ENCODE peak calls at places on chromosomes 16 and 17, in four cellular contexts. L is H1, F is IMR-90, J is neuronal stem cell. T is an unnamed sample.

GRCh38 chr16:89363621-89364393 is 126.6 kb downstream of the ANKRD11 start:
- DNase-seq in F (peak), J (no peak), L (no peak), T (peak)

GRCh38 chr16:83606486-83607030 is 201.2 kb upstream of the HSBP1 start:
- DNase-seq in F (no peak), J (no peak), L (peak), T (no peak)

GRCh38 chr17:57622886-57623433 is 122.1 kb downstream of the CCDC182 start:
- DNase-seq in L (no peak), F (peak), J (no peak), T (peak)

GRCh38 chr16:68636064-68636551 is 9.0 kb upstream of the CDH3 start:
- DNase-seq in L (no peak), J (no peak), F (no peak), T (no peak)

GRCh38 chr16:65937455-65937854 is 429.0 kb upstream of the CDH5 start:
- DNase-seq in L (no peak), F (no peak), J (no peak), T (no peak)

GRCh38 chr16:11356573-11357331 is 11.5 kb downstream of the RMI2 start:
- DNase-seq in J (peak), F (peak), L (peak), T (peak)

GRCh38 chr17:4411201-4411600 is 22.5 kb upstream of the SPNS3 start:
- DNase-seq in J (no peak), F (no peak), L (no peak), T (no peak)

GRCh38 chr17:13016881-13017622 is 775 bp downstream of the ELAC2 start:
- DNase-seq in J (no peak), L (no peak), F (peak), T (peak)

GRCh38 chr17:44539664-44540063 is 17.6 kb upstream of the FZD2 start:
- DNase-seq in J (peak), L (peak), F (no peak), T (no peak)
- H3K4me2 ChIP-seq in J (peak), L (peak), F (no peak), T (no peak)

GRCh38 chr17:49580981-49581644 is 5.4 kb downstream of the NXPH3 start:
- DNase-seq in J (no peak), L (no peak), F (no peak), T (no peak)

GRCh38 chr17:49581645-49581992 is 5.9 kb downstream of the NXPH3 start:
- DNase-seq in J (no peak), L (no peak), F (no peak), T (no peak)

GRCh38 chr17:49583226-49583625 is 7.6 kb downstream of the NXPH3 start:
- DNase-seq in F (no peak), L (no peak), J (no peak), T (no peak)

GRCh38 chr17:49582789-49583188 is 7.1 kb downstream of the NXPH3 start:
- DNase-seq in F (peak), L (no peak), J (no peak), T (no peak)

DNA sequence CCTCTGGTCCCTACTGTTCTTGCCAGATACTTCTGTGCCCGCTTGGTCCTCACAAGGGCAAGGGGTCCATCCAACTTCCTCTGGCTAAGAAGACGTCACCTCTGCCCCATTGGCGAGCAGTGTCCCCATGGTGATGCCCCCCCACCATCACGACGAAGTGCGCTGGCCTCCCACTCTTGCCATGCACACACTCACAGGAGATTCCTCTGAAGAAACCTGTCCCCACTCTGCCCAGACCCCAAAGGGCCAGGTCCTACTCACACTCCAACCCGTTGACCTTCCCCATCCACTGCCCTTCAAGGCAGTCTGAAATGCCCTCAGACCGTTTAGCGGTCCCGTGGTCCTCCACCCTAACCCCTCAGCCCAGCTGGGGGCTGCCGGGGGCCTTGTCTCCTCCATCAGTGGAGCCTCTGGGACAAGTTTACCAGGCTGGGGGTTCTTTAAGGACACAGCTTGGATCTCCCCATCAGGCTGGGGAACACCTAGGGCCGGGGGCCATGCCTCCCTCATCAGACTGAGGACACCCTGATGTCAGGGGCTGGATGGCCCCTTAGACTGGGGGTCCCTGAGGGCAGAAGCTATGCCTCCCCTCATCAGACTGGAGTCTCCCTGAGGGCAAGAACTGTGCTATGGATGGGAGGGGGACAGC is 6.5 kb downstream of the NXPH3 start:
- DNase-seq in J (no peak), F (no peak), L (no peak), T (no peak)
- H3K27ac ChIP-seq in J (no peak), F (no peak), L (no peak), T (no peak)

GRCh38 chr17:62716834-62717588 is 89.5 kb downstream of the MRC2 start:
- DNase-seq in F (no peak), L (no peak), J (no peak), T (no peak)

GRCh38 chr17:62717589-62718342 is 90.3 kb downstream of the MRC2 start:
- DNase-seq in J (no peak), L (no peak), F (no peak), T (no peak)

GRCh38 chr17:62718420-62718819 is 89.7 kb downstream of the MARCHF10 start:
- DNase-seq in L (no peak), F (peak), J (no peak), T (peak)

GRCh38 chr17:62720126-62720850 is 87.8 kb downstream of the MARCHF10 start:
- DNase-seq in F (no peak), J (no peak), L (no peak), T (no peak)

DNA sequence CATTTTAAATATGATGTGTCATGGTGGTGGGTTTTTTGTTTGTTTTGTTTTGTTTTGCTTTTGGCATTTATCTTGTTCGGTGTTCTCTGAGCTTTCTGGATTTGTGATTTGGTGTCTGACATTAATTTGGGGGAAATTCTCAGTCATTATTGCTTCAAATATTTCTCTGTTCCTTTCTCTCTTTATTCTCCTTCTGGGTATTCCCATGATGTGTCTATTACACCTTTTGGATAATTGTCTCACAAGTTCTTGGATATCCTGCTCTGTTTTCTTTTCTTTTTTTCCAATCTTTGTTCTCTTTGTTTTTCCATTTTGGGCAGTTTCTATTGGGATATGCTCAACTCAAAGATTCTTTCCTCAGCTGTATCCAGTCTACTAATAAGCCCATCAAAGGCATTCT is 88.5 kb downstream of the MARCHF10 start:
- DNase-seq in J (no peak), F (no peak), L (no peak), T (no peak)
- H2BK5ac ChIP-seq in J (no peak), F (no peak), L (no peak), T (no peak)

DNA sequence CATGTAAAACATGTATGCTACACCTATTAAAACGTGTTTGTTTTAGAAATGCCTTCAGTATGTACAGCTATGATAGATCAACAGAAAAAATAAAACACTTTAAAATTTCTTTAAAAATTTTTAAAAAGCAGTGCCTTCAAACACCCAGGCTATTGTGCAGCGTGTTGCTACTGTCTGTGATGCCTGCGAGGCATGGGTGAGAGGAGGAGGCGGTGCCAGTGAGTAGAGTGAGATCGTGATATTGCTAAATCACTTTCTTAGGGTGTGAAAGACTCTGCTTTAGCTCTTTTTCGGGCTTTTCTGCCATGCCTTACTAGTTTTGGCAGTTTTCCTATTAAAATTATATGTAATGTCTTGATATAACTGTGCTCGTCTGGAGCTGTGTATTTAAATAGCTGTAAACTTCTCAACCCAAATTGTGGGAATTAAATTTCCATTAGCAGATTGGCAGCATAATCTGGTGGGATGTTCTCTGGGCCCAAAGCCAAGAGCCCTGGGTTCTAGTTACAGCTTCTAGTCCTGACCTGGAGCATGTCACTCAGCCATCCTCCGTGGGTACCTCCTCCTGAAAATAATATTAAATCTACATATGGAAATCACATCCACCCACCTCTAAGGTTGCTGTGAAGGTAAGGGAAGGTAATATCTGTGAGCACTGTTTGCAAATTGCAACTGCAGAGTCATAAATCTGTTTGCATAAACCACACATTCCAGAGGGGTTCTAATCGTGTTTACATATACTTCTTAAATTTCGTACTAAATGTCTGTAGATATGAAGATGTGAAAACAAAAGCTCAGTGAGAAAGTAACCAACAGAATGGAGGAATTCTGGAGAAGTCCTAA is 264.3 kb upstream of the CACNG5 start:
- DNase-seq in J (no peak), L (no peak), F (peak), T (peak)
- H3K4me2 ChIP-seq in J (no peak), L (no peak), F (peak), T (no peak)

DNA sequence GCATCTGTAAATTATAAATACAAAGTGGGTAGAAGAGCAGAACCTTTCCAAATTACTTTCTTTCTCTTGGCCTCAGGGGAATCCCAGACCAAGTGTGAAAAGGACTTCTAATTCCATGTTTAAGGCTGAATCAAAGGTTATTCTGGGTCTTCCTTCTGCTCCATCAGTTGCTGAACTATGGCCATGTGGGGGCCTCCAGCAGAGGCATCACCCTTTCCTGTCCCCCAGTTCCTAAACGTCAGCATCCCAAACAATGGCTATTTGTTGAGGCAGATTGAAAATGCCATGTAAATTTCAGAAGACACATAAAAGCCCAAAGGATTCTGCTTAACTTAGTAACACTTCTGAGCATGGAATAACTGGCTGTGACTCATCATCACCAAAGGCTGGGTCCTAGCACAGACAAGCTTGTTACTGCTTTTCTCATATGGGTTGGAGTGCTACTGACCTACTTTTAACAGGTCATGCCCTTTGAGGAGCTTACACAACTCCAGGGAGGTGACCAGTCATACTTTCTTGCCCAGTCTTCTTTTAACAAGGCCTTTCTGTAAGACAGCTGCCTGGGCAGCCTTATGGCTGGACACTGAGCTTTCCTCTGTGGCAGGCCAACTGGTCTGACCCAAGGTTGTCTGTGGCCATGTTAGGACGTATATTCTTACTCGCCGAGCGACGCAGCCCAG is 154.8 kb downstream of the VPS53 start:
- DNase-seq in F (peak), J (no peak), L (no peak), T (peak)
- H3K27ac ChIP-seq in F (no peak), J (no peak), L (no peak), T (peak)

GRCh38 chr17:63830278-63830677 is 2.8 kb upstream of the FTSJ3 start:
- DNase-seq in F (no peak), J (no peak), L (no peak), T (no peak)

GRCh38 chr17:63828936-63829335 is 1.5 kb upstream of the FTSJ3 start:
- DNase-seq in L (no peak), F (no peak), J (no peak), T (no peak)

GRCh38 chr17:63826468-63827001 is 696 bp upstream of the PSMC5 start:
- DNase-seq in J (no peak), F (peak), L (peak), T (peak)

GRCh38 chr17:63827002-63827800 is at the start of the genes FTSJ3 and PSMC5:
- DNase-seq in F (peak), J (peak), L (peak), T (peak)

GRCh38 chr17:63827801-63828221 is 348 bp upstream of the FTSJ3 start:
- DNase-seq in L (no peak), J (no peak), F (no peak), T (no peak)
- H2BK5ac ChIP-seq in L (peak), J (peak), F (peak), T (no peak)

GRCh38 chr16:21100447-21100846 is 50.2 kb downstream of the DNAH3 start:
- DNase-seq in J (no peak), L (no peak), F (peak), T (peak)
- H3K4me2 ChIP-seq in J (no peak), L (no peak), F (no peak), T (no peak)

DNA sequence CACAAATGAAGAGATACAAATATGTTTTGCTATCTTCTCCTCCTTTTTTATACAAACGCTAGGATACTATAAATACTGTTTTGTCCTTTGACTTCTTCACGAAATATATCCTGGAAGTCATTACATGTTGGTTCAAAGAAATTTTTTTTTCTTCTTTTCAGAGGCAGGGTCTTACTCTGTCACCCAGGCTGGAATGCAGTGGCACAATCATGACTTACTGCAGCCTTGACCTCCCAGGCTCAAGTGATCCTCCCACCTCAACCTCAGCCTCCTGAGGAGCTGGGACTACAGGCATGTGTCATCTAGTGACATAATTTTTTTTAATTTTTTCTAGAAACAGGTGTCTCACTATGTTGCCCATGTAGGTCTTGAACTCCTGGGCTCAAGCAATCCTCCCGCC is 16.1 kb downstream of the CMC2 start:
- DNase-seq in J (no peak), F (no peak), L (no peak), T (no peak)
- H3K27ac ChIP-seq in J (no peak), F (peak), L (no peak), T (no peak)

GRCh38 chr17:73352261-73352660 is 40.5 kb upstream of the CDC42EP4 start:
- DNase-seq in L (no peak), J (no peak), F (no peak), T (no peak)
- H2BK5ac ChIP-seq in L (no peak), J (no peak), F (no peak), T (no peak)

T was measured in mesenchymal stem cell.